ENCODE peak calls at places on chromosomes 4 and X, in nine cellular contexts. One of them, this sample, is unnamed.

GRCh38 chr4:2733001-2733843 is 22.9 kb downstream of the TNIP2 start:
- DNase-seq in SK-N-MC: no peak
- DNase-seq in adipocyte: no peak
- DNase-seq in HepG2: peak
- DNase-seq in mesendoderm: no peak
- DNase-seq in neural progenitor cell: no peak
- DNase-seq in mammary epithelial cell: no peak
- DNase-seq in HCT116: no peak
- DNase-seq in endodermal cell: no peak
- DNase-seq in this sample: peak

GRCh38 chrX:21856504-21856903 is 717 bp downstream of the YY2 start:
- DNase-seq in SK-N-MC: no peak
- DNase-seq in adipocyte: no peak
- DNase-seq in HepG2: no peak
- DNase-seq in mesendoderm: no peak
- DNase-seq in neural progenitor cell: no peak
- DNase-seq in mammary epithelial cell: no peak
- DNase-seq in HCT116: no peak
- DNase-seq in endodermal cell: no peak
- DNase-seq in this sample: no peak

GRCh38 chr4:76896048-76896447 is 1.9 kb downstream of the SOWAHB start:
- DNase-seq in SK-N-MC: no peak
- DNase-seq in adipocyte: no peak
- DNase-seq in HepG2: no peak
- DNase-seq in mesendoderm: no peak
- DNase-seq in neural progenitor cell: no peak
- DNase-seq in mammary epithelial cell: no peak
- DNase-seq in HCT116: no peak
- DNase-seq in endodermal cell: peak
- DNase-seq in this sample: no peak

GRCh38 chr4:166941629-166942028 is 292.7 kb downstream of the SPOCK3 start:
- DNase-seq in SK-N-MC: no peak
- DNase-seq in adipocyte: peak
- DNase-seq in HepG2: no peak
- DNase-seq in mesendoderm: peak
- DNase-seq in neural progenitor cell: no peak
- DNase-seq in mammary epithelial cell: peak
- DNase-seq in HCT116: peak
- DNase-seq in endodermal cell: no peak
- DNase-seq in this sample: no peak

GRCh38 chr4:24583451-24584174 is 741 bp downstream of the DHX15 start:
- DNase-seq in SK-N-MC: no peak
- DNase-seq in adipocyte: peak
- DNase-seq in HepG2: peak
- DNase-seq in mesendoderm: peak
- DNase-seq in neural progenitor cell: peak
- DNase-seq in mammary epithelial cell: peak
- DNase-seq in HCT116: peak
- DNase-seq in endodermal cell: peak
- DNase-seq in this sample: peak

GRCh38 chr4:29051381-29051965 is 1668.7 kb upstream of the PCDH7 start:
- DNase-seq in SK-N-MC: no peak
- DNase-seq in adipocyte: peak
- DNase-seq in HepG2: no peak
- DNase-seq in mesendoderm: no peak
- DNase-seq in neural progenitor cell: peak
- DNase-seq in mammary epithelial cell: peak
- DNase-seq in HCT116: no peak
- DNase-seq in endodermal cell: no peak
- DNase-seq in this sample: no peak

GRCh38 chr4:55078987-55079386 is 46.4 kb downstream of the KDR start:
- DNase-seq in SK-N-MC: peak
- DNase-seq in adipocyte: no peak
- DNase-seq in HepG2: no peak
- DNase-seq in mesendoderm: peak
- DNase-seq in neural progenitor cell: peak
- DNase-seq in mammary epithelial cell: no peak
- DNase-seq in HCT116: no peak
- DNase-seq in endodermal cell: no peak
- DNase-seq in this sample: no peak

GRCh38 chrX:34778961-34779360 is 121.9 kb upstream of the TMEM47 start:
- DNase-seq in SK-N-MC: no peak
- DNase-seq in adipocyte: peak
- DNase-seq in HepG2: no peak
- DNase-seq in mesendoderm: no peak
- DNase-seq in neural progenitor cell: no peak
- DNase-seq in mammary epithelial cell: peak
- DNase-seq in HCT116: no peak
- DNase-seq in endodermal cell: no peak
- DNase-seq in this sample: no peak

GRCh38 chr4:14257903-14258302 is 630.4 kb upstream of the BOD1L1 start:
- DNase-seq in SK-N-MC: no peak
- DNase-seq in adipocyte: no peak
- DNase-seq in HepG2: no peak
- DNase-seq in mesendoderm: no peak
- DNase-seq in neural progenitor cell: no peak
- DNase-seq in mammary epithelial cell: no peak
- DNase-seq in HCT116: no peak
- DNase-seq in endodermal cell: no peak
- DNase-seq in this sample: no peak

GRCh38 chr4:104446431-104446925 is 48.2 kb downstream of the CXXC4 start:
- DNase-seq in SK-N-MC: no peak
- DNase-seq in adipocyte: no peak
- DNase-seq in HepG2: no peak
- DNase-seq in mesendoderm: no peak
- DNase-seq in neural progenitor cell: no peak
- DNase-seq in mammary epithelial cell: no peak
- DNase-seq in HCT116: no peak
- DNase-seq in endodermal cell: no peak
- DNase-seq in this sample: no peak

GRCh38 chr4:17155486-17155885 is 257.0 kb upstream of the LDB2 start:
- DNase-seq in SK-N-MC: no peak
- DNase-seq in adipocyte: no peak
- DNase-seq in HepG2: no peak
- DNase-seq in mesendoderm: no peak
- DNase-seq in neural progenitor cell: no peak
- DNase-seq in mammary epithelial cell: no peak
- DNase-seq in HCT116: no peak
- DNase-seq in endodermal cell: no peak
- DNase-seq in this sample: no peak

GRCh38 chrX:73817381-73818199 is 254.6 kb downstream of the CHIC1 start:
- DNase-seq in SK-N-MC: no peak
- DNase-seq in adipocyte: no peak
- DNase-seq in HepG2: no peak
- DNase-seq in mesendoderm: no peak
- DNase-seq in neural progenitor cell: no peak
- DNase-seq in mammary epithelial cell: no peak
- DNase-seq in HCT116: no peak
- DNase-seq in endodermal cell: no peak
- DNase-seq in this sample: no peak

GRCh38 chrX:135914404-135914803 is 20.9 kb downstream of the SAGE1 start:
- DNase-seq in SK-N-MC: no peak
- DNase-seq in adipocyte: no peak
- DNase-seq in HepG2: no peak
- DNase-seq in mesendoderm: no peak
- DNase-seq in neural progenitor cell: no peak
- DNase-seq in mammary epithelial cell: no peak
- DNase-seq in HCT116: no peak
- DNase-seq in endodermal cell: no peak
- DNase-seq in this sample: no peak

GRCh38 chr4:112379306-112379705 is 82.1 kb downstream of the ALPK1 start:
- DNase-seq in SK-N-MC: no peak
- DNase-seq in adipocyte: no peak
- DNase-seq in HepG2: no peak
- DNase-seq in mesendoderm: peak
- DNase-seq in neural progenitor cell: peak
- DNase-seq in mammary epithelial cell: no peak
- DNase-seq in HCT116: no peak
- DNase-seq in endodermal cell: peak
- DNase-seq in this sample: no peak

GRCh38 chrX:34585561-34585960 is 71.5 kb downstream of the TMEM47 start:
- DNase-seq in SK-N-MC: peak
- DNase-seq in adipocyte: peak
- DNase-seq in HepG2: no peak
- DNase-seq in mesendoderm: no peak
- DNase-seq in neural progenitor cell: no peak
- DNase-seq in mammary epithelial cell: no peak
- DNase-seq in HCT116: no peak
- DNase-seq in endodermal cell: no peak
- DNase-seq in this sample: no peak

GRCh38 chr4:7976634-7977033 is 37.0 kb upstream of the AFAP1 start:
- DNase-seq in SK-N-MC: no peak
- DNase-seq in adipocyte: no peak
- DNase-seq in HepG2: no peak
- DNase-seq in mesendoderm: no peak
- DNase-seq in neural progenitor cell: no peak
- DNase-seq in mammary epithelial cell: no peak
- DNase-seq in HCT116: no peak
- DNase-seq in endodermal cell: no peak
- DNase-seq in this sample: no peak

GRCh38 chr4:7978907-7979651 is 39.4 kb upstream of the AFAP1 start:
- DNase-seq in SK-N-MC: no peak
- DNase-seq in adipocyte: no peak
- DNase-seq in HepG2: no peak
- DNase-seq in mesendoderm: peak
- DNase-seq in neural progenitor cell: no peak
- DNase-seq in mammary epithelial cell: no peak
- DNase-seq in HCT116: no peak
- DNase-seq in endodermal cell: no peak
- DNase-seq in this sample: no peak

GRCh38 chr4:7979652-7979968 is 39.9 kb upstream of the AFAP1 start:
- DNase-seq in SK-N-MC: no peak
- DNase-seq in adipocyte: no peak
- DNase-seq in HepG2: no peak
- DNase-seq in mesendoderm: peak
- DNase-seq in neural progenitor cell: no peak
- DNase-seq in mammary epithelial cell: no peak
- DNase-seq in HCT116: no peak
- DNase-seq in endodermal cell: no peak
- DNase-seq in this sample: no peak

GRCh38 chr4:7980036-7980435 is 40.4 kb upstream of the AFAP1 start:
- DNase-seq in SK-N-MC: no peak
- DNase-seq in adipocyte: no peak
- DNase-seq in HepG2: no peak
- DNase-seq in mesendoderm: no peak
- DNase-seq in neural progenitor cell: no peak
- DNase-seq in mammary epithelial cell: no peak
- DNase-seq in HCT116: no peak
- DNase-seq in endodermal cell: no peak
- DNase-seq in this sample: no peak

DNA sequence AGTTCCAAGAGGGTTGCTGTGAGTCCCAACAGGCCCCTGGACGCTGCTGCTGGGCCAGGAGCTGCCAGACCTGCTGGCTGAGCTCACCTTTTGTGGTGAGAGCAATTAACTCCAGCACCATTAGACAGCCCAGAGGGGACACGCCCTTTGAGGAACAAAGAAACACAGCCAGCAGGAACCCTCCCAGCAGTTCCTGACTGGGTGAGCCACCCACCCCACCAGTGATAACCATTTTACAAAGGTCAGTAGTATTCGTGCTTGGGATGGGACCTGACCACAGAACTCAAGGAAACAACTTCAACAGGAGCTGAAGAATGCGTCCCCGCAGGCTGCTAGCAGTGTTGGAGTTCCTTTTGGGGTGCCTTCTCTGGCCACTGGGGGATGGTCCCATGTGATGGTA is 38.8 kb upstream of the AFAP1 start:
- DNase-seq in SK-N-MC: no peak
- DNase-seq in adipocyte: no peak
- DNase-seq in HepG2: no peak
- DNase-seq in mesendoderm: peak
- DNase-seq in neural progenitor cell: no peak
- DNase-seq in mammary epithelial cell: peak
- DNase-seq in HCT116: peak
- DNase-seq in endodermal cell: no peak
- DNase-seq in this sample: no peak
- H3K4me3 ChIP-seq in SK-N-MC: no peak
- H3K4me3 ChIP-seq in adipocyte: no peak
- H3K4me3 ChIP-seq in HepG2: no peak
- H3K4me3 ChIP-seq in mesendoderm: no peak
- H3K4me3 ChIP-seq in neural progenitor cell: no peak
- H3K4me3 ChIP-seq in mammary epithelial cell: no peak
- H3K4me3 ChIP-seq in HCT116: peak
- H3K4me3 ChIP-seq in endodermal cell: no peak
- H3K4me3 ChIP-seq in this sample: no peak

DNA sequence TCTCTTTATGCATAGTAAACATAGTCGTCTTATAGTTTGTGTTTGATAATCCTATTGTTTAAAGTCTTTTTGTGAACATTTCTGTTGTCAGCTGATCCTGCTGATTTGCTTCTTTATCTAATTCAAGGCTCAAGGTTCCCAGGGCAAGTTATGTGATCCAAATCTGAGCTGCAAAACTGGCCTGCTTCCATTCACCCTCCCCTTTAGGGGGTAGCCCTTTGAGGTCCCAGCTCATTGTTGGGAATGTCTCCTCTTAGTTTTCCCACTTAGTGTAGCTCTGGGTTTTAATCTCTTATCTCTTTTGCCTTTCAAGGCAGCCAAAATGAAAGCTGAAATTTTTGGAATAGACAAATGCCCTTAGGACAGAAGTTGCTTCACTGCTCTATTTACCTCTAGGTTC is 40.2 kb upstream of the MAGED1 start:
- DNase-seq in SK-N-MC: no peak
- DNase-seq in adipocyte: no peak
- DNase-seq in HepG2: no peak
- DNase-seq in mesendoderm: peak
- DNase-seq in neural progenitor cell: peak
- DNase-seq in mammary epithelial cell: no peak
- DNase-seq in HCT116: no peak
- DNase-seq in endodermal cell: peak
- DNase-seq in this sample: no peak
- H3K9ac ChIP-seq in SK-N-MC: no peak
- H3K9ac ChIP-seq in adipocyte: no peak
- H3K9ac ChIP-seq in HepG2: no peak
- H3K9ac ChIP-seq in mesendoderm: no peak
- H3K9ac ChIP-seq in neural progenitor cell: no peak
- H3K9ac ChIP-seq in mammary epithelial cell: no peak
- H3K9ac ChIP-seq in HCT116: no peak
- H3K9ac ChIP-seq in endodermal cell: no peak
- H3K9ac ChIP-seq in this sample: no peak

DNA sequence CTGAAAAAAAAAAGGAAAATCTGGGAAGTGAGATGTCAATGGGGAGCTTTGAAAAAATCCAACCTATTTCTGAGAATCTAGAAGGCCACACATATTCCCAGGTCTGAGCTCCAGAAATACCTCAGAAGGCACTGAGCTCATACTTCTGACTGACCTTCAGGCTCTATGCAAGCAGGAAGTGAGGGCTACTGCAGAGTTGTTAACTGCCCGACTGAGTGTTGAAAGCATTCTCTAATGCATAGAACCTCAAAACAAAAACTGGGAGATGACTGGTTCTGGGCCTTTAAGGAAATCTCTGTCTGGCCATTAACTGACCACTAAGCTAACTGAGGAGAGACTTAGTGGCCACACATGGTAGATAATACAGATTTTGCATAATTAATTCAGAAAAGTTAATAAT is 7.6 kb upstream of the SPON2 start:
- DNase-seq in SK-N-MC: no peak
- DNase-seq in adipocyte: no peak
- DNase-seq in HepG2: no peak
- DNase-seq in mesendoderm: no peak
- DNase-seq in neural progenitor cell: no peak
- DNase-seq in mammary epithelial cell: no peak
- DNase-seq in HCT116: no peak
- DNase-seq in endodermal cell: no peak
- DNase-seq in this sample: no peak
- H3K4me3 ChIP-seq in SK-N-MC: no peak
- H3K4me3 ChIP-seq in adipocyte: no peak
- H3K4me3 ChIP-seq in HepG2: no peak
- H3K4me3 ChIP-seq in mesendoderm: no peak
- H3K4me3 ChIP-seq in neural progenitor cell: no peak
- H3K4me3 ChIP-seq in mammary epithelial cell: no peak
- H3K4me3 ChIP-seq in HCT116: no peak
- H3K4me3 ChIP-seq in endodermal cell: no peak
- H3K4me3 ChIP-seq in this sample: no peak

GRCh38 chr4:100095729-100096595 is 94.3 kb downstream of the DDIT4L start:
- DNase-seq in SK-N-MC: no peak
- DNase-seq in adipocyte: peak
- DNase-seq in HepG2: peak
- DNase-seq in mesendoderm: peak
- DNase-seq in neural progenitor cell: peak
- DNase-seq in mammary epithelial cell: peak
- DNase-seq in HCT116: peak
- DNase-seq in endodermal cell: peak
- DNase-seq in this sample: peak
- H3K9ac ChIP-seq in SK-N-MC: peak
- H3K9ac ChIP-seq in adipocyte: peak
- H3K9ac ChIP-seq in HepG2: no peak
- H3K9ac ChIP-seq in mesendoderm: no peak
- H3K9ac ChIP-seq in neural progenitor cell: no peak
- H3K9ac ChIP-seq in mammary epithelial cell: no peak
- H3K9ac ChIP-seq in HCT116: no peak
- H3K9ac ChIP-seq in endodermal cell: no peak
- H3K9ac ChIP-seq in this sample: no peak

This sample was measured in kidney.